ENCODE peak calls at places on chromosome 15, in six cellular contexts. K is A549, Y is NB4, F is endothelial cell of umbilical vein, C is HepG2, I is K562. O is an unnamed sample.

GRCh38 chr15:94673801-94674200 is 442.4 kb downstream of the MCTP2 start:
- DNase-seq in K (no peak), Y (no peak), F (peak), C (no peak), I (no peak), O (no peak)

GRCh38 chr15:92624401-92624991 is 31.1 kb downstream of the FAM174B start:
- DNase-seq in K (no peak), Y (no peak), F (peak), C (no peak), I (no peak), O (no peak)

GRCh38 chr15:27797765-27798164 is 301.4 kb downstream of the OCA2 start:
- DNase-seq in K (no peak), Y (no peak), F (no peak), C (no peak), I (no peak), O (no peak)

GRCh38 chr15:81091889-81092558 is 42.0 kb upstream of the CFAP161 start:
- DNase-seq in K (no peak), Y (no peak), F (peak), C (peak), I (peak), O (no peak)

GRCh38 chr15:77838061-77838460 is 205.3 kb upstream of the LINGO1 start:
- DNase-seq in K (no peak), Y (peak), F (no peak), C (no peak), I (no peak), O (no peak)

GRCh38 chr15:100919481-100920405 is 586 bp downstream of the LRRK1 start:
- DNase-seq in K (peak), Y (peak), F (peak), C (no peak), I (no peak), O (no peak)

GRCh38 chr15:74790080-74790916 is 8.4 kb downstream of the CSK start:
- DNase-seq in K (no peak), Y (peak), F (no peak), C (no peak), I (no peak), O (no peak)

GRCh38 chr15:56758770-56759449 is 25.6 kb upstream of the ZNF280D start:
- DNase-seq in K (no peak), Y (no peak), F (no peak), C (no peak), I (peak), O (no peak)

GRCh38 chr15:40070166-40070557 is 31.2 kb upstream of the SRP14 start:
- DNase-seq in K (no peak), Y (no peak), F (no peak), C (no peak), I (no peak), O (no peak)

GRCh38 chr15:56824174-56824573 is 90.9 kb upstream of the ZNF280D start:
- DNase-seq in K (no peak), Y (no peak), F (no peak), C (no peak), I (no peak), O (no peak)

GRCh38 chr15:81043568-81044301 is 43.0 kb downstream of the TLNRD1 start:
- DNase-seq in K (no peak), Y (no peak), F (no peak), C (no peak), I (no peak), O (no peak)

GRCh38 chr15:66389859-66390382 is 3.2 kb downstream of the MAP2K1 start:
- DNase-seq in K (no peak), Y (peak), F (peak), C (no peak), I (no peak), O (no peak)

GRCh38 chr15:75307778-75308390 is 25.2 kb downstream of the GOLGA6D start:
- DNase-seq in K (peak), Y (peak), F (peak), C (peak), I (peak), O (no peak)

DNA sequence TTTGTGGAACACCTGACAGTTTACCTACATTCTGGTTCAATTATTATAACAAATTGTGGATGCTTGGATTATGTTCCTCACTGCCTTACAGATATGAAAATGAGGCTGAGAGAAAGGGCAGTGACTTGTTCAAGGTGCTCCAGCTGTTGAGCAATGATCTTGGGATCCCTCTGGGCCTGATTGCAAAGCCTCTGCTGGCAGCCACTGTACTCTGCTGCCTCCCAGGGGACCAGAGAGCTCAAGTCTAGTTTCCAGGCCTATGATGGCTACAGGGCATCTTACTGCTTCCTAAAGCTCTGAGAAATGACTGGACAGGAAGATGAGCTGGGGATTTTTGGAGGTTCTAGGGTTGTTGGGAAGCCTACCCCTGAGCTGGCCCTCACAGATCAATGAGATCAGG is 2.3 kb upstream of the SHC4 start:
- DNase-seq in K (peak), Y (peak), F (no peak), C (no peak), I (peak), O (peak)
- TF ChIP-seq MYC in K (no peak), Y (no peak), F (no peak), C (no peak), I (no peak), O (no peak)

GRCh38 chr15:71149645-71150557 is 34.6 kb downstream of the THSD4 start:
- DNase-seq in K (no peak), Y (no peak), F (no peak), C (no peak), I (no peak), O (no peak)

GRCh38 chr15:71145648-71146047 is 30.4 kb downstream of the THSD4 start:
- DNase-seq in K (no peak), Y (no peak), F (no peak), C (no peak), I (no peak), O (no peak)

GRCh38 chr15:71143373-71144310 is 28.4 kb downstream of the THSD4 start:
- DNase-seq in K (no peak), Y (no peak), F (no peak), C (peak), I (no peak), O (no peak)

GRCh38 chr15:71148048-71148447 is 32.8 kb downstream of the THSD4 start:
- DNase-seq in K (no peak), Y (no peak), F (no peak), C (no peak), I (no peak), O (no peak)

GRCh38 chr15:71146597-71146996 is 31.3 kb downstream of the THSD4 start:
- DNase-seq in K (no peak), Y (no peak), F (no peak), C (no peak), I (no peak), O (no peak)
- TF ChIP-seq MYC in K (no peak), Y (no peak), F (no peak), C (no peak), I (no peak), O (no peak)

GRCh38 chr15:23497710-23498111 is 50.7 kb upstream of the GOLGA6L2 start:
- DNase-seq in K (no peak), Y (peak), F (no peak), C (no peak), I (peak), O (no peak)
- TF ChIP-seq MYC in K (no peak), Y (no peak), F (no peak), C (no peak), I (no peak), O (no peak)

DNA sequence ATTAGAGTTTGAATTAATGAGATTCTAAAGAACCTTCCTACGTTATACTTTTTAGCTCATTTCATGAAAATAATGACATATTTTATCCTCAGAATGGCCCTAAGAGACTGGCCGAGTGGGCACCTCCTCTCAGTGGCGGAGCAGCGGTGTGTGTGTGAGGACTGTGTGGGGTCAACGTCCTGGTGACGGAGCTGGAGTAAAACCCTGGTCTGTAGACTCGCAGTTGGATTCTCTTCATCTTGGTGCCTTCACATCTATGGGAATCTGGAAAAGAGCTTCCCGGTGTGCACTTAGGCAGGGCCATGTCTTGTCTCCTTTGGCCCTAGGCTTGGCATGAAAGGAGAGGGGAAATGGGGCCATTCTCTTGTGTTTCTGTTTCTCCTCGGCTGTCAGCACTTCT is 21.4 kb upstream of the PAQR5 start:
- DNase-seq in K (no peak), Y (no peak), F (no peak), C (no peak), I (no peak), O (no peak)
- TF ChIP-seq MYC in K (no peak), Y (no peak), F (no peak), C (no peak), I (no peak), O (no peak)

DNA sequence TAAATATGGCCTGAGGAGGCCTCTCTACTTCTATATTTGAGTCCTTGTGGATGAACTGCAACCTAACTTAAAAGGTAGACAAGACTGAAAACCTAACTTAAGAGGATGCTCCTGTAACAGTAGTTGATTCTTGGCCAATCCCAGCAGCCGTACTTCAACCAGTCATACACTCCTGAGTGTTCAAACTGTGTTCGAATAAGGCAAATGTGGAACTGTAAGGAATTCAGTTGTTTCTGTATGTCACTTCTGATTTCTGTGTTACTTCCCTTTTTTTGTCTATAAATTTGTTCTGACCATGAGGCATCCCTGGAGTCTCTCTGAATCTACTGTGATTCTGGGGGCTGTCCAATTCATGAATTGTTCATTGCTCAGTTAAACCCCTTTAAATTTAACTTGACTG is 20.5 kb downstream of the GALK2 start:
- DNase-seq in K (no peak), Y (peak), F (no peak), C (no peak), I (no peak), O (no peak)
- TF ChIP-seq MYC in K (no peak), Y (no peak), F (no peak), C (no peak), I (no peak), O (no peak)

GRCh38 chr15:68650901-68651709 is 72.3 kb downstream of the CORO2B start:
- DNase-seq in K (peak), Y (peak), F (peak), C (peak), I (peak), O (no peak)
- TF ChIP-seq MYC in K (no peak), Y (no peak), F (no peak), C (no peak), I (no peak), O (no peak)

GRCh38 chr15:61935493-61935892 is 124.8 kb downstream of the VPS13C start:
- DNase-seq in K (no peak), Y (no peak), F (no peak), C (no peak), I (no peak), O (no peak)
- TF ChIP-seq MYC in K (no peak), Y (no peak), F (no peak), C (no peak), I (no peak), O (no peak)

GRCh38 chr15:51550841-51551240 is 71.7 kb downstream of the DMXL2 start:
- DNase-seq in K (no peak), Y (no peak), F (no peak), C (no peak), I (no peak), O (no peak)

DNA sequence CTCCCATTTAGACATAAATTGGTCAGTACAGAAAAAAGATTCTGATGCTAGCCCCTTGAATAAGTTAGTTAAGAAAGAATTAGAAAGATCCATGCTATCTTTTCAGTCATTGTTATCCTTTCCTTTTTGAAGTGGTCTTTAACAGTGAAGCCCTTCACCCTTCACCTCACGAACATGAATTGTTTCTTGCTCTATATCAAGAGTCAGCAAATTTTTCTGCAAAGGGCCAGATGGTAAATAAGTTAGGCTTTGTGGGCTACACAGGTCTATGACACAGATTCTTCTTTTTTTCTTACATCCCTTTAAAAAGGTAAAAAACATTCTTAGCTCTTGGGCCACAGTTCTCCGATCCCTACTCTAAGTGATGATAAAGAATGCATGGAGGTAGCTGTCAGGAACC is 74.9 kb downstream of the DMXL2 start:
- DNase-seq in K (no peak), Y (no peak), F (no peak), C (no peak), I (no peak), O (no peak)
- TF ChIP-seq MYC in K (no peak), Y (no peak), F (no peak), C (no peak), I (no peak), O (no peak)

O was measured in GM12878.